ENCODE peak calls at places on chromosomes 12 and 14, in six cellular contexts. One of them, this sample, is unnamed.

GRCh38 chr14:63544641-63545234 is 1.6 kb upstream of the PPP2R5E start:
- DNase-seq in right lobe of liver: no peak
- DNase-seq in mesothelial cell of epicardium: no peak
- DNase-seq in B cell: no peak
- DNase-seq in upper lobe of left lung: no peak
- DNase-seq in thyroid gland: no peak
- DNase-seq in this sample: no peak

GRCh38 chr14:51859136-51859535 is 1.3 kb upstream of the GNG2 start:
- DNase-seq in B cell: no peak
- DNase-seq in mesothelial cell of epicardium: no peak
- DNase-seq in upper lobe of left lung: no peak
- DNase-seq in thyroid gland: no peak
- DNase-seq in right lobe of liver: no peak
- DNase-seq in this sample: no peak

GRCh38 chr12:28611501-28611900 is 421.2 kb downstream of the CCDC91 start:
- DNase-seq in thyroid gland: no peak
- DNase-seq in right lobe of liver: no peak
- DNase-seq in B cell: no peak
- DNase-seq in mesothelial cell of epicardium: no peak
- DNase-seq in upper lobe of left lung: no peak
- DNase-seq in this sample: no peak

GRCh38 chr14:104975481-104976197 is 2.5 kb downstream of the AHNAK2 start:
- DNase-seq in thyroid gland: no peak
- DNase-seq in right lobe of liver: peak
- DNase-seq in upper lobe of left lung: no peak
- DNase-seq in B cell: peak
- DNase-seq in mesothelial cell of epicardium: no peak
- DNase-seq in this sample: no peak

GRCh38 chr12:49233842-49234526 is 30.9 kb upstream of the TUBA1C start:
- DNase-seq in mesothelial cell of epicardium: no peak
- DNase-seq in thyroid gland: peak
- DNase-seq in right lobe of liver: peak
- DNase-seq in B cell: peak
- DNase-seq in upper lobe of left lung: peak
- DNase-seq in this sample: no peak

GRCh38 chr14:32038876-32039275 is 38.2 kb upstream of the ARHGAP5 start:
- DNase-seq in thyroid gland: no peak
- DNase-seq in right lobe of liver: no peak
- DNase-seq in mesothelial cell of epicardium: no peak
- DNase-seq in upper lobe of left lung: no peak
- DNase-seq in B cell: no peak
- DNase-seq in this sample: no peak

GRCh38 chr14:50954811-50955372 is 10.6 kb upstream of the PYGL start:
- DNase-seq in B cell: peak
- DNase-seq in upper lobe of left lung: no peak
- DNase-seq in thyroid gland: no peak
- DNase-seq in right lobe of liver: no peak
- DNase-seq in mesothelial cell of epicardium: no peak
- DNase-seq in this sample: no peak

GRCh38 chr12:5083955-5084849 is 40.5 kb downstream of the KCNA5 start:
- DNase-seq in mesothelial cell of epicardium: peak
- DNase-seq in right lobe of liver: no peak
- DNase-seq in upper lobe of left lung: no peak
- DNase-seq in thyroid gland: no peak
- DNase-seq in B cell: peak
- DNase-seq in this sample: no peak

GRCh38 chr14:22883191-22883976 is at the start of gene REM2:
- DNase-seq in thyroid gland: no peak
- DNase-seq in right lobe of liver: no peak
- DNase-seq in upper lobe of left lung: no peak
- DNase-seq in mesothelial cell of epicardium: no peak
- DNase-seq in B cell: no peak
- DNase-seq in this sample: no peak

GRCh38 chr14:56290195-56290594 is 172.0 kb downstream of the PELI2 start:
- DNase-seq in mesothelial cell of epicardium: no peak
- DNase-seq in right lobe of liver: no peak
- DNase-seq in thyroid gland: no peak
- DNase-seq in B cell: peak
- DNase-seq in upper lobe of left lung: no peak
- DNase-seq in this sample: no peak

GRCh38 chr14:56297449-56297848 is 179.2 kb downstream of the PELI2 start:
- DNase-seq in mesothelial cell of epicardium: no peak
- DNase-seq in thyroid gland: no peak
- DNase-seq in upper lobe of left lung: no peak
- DNase-seq in right lobe of liver: no peak
- DNase-seq in B cell: no peak
- DNase-seq in this sample: no peak

GRCh38 chr14:56293506-56293905 is 175.3 kb downstream of the PELI2 start:
- DNase-seq in upper lobe of left lung: no peak
- DNase-seq in thyroid gland: no peak
- DNase-seq in right lobe of liver: no peak
- DNase-seq in mesothelial cell of epicardium: no peak
- DNase-seq in B cell: no peak
- DNase-seq in this sample: no peak

GRCh38 chr14:56295743-56296142 is 177.5 kb downstream of the PELI2 start:
- DNase-seq in upper lobe of left lung: no peak
- DNase-seq in B cell: no peak
- DNase-seq in thyroid gland: no peak
- DNase-seq in right lobe of liver: no peak
- DNase-seq in mesothelial cell of epicardium: no peak
- DNase-seq in this sample: no peak

GRCh38 chr14:56294125-56294524 is 175.9 kb downstream of the PELI2 start:
- DNase-seq in mesothelial cell of epicardium: no peak
- DNase-seq in upper lobe of left lung: no peak
- DNase-seq in B cell: no peak
- DNase-seq in thyroid gland: no peak
- DNase-seq in right lobe of liver: no peak
- DNase-seq in this sample: no peak
- TF ChIP-seq CTCF in mesothelial cell of epicardium: no peak
- TF ChIP-seq CTCF in upper lobe of left lung: no peak
- TF ChIP-seq CTCF in B cell: no peak
- TF ChIP-seq CTCF in thyroid gland: no peak
- TF ChIP-seq CTCF in right lobe of liver: no peak
- TF ChIP-seq CTCF in this sample: no peak

GRCh38 chr12:57853864-57854556 is 7.5 kb upstream of the CTDSP2 start:
- DNase-seq in B cell: no peak
- DNase-seq in thyroid gland: no peak
- DNase-seq in mesothelial cell of epicardium: no peak
- DNase-seq in right lobe of liver: no peak
- DNase-seq in upper lobe of left lung: no peak
- DNase-seq in this sample: no peak

GRCh38 chr12:57850924-57851323 is 4.4 kb upstream of the CTDSP2 start:
- DNase-seq in B cell: peak
- DNase-seq in thyroid gland: no peak
- DNase-seq in right lobe of liver: no peak
- DNase-seq in mesothelial cell of epicardium: no peak
- DNase-seq in upper lobe of left lung: no peak
- DNase-seq in this sample: no peak

GRCh38 chr12:57852195-57852594 is 5.7 kb upstream of the CTDSP2 start:
- DNase-seq in right lobe of liver: no peak
- DNase-seq in thyroid gland: peak
- DNase-seq in upper lobe of left lung: no peak
- DNase-seq in mesothelial cell of epicardium: no peak
- DNase-seq in B cell: no peak
- DNase-seq in this sample: no peak

GRCh38 chr12:57851552-57852186 is 5.1 kb upstream of the CTDSP2 start:
- DNase-seq in upper lobe of left lung: no peak
- DNase-seq in mesothelial cell of epicardium: no peak
- DNase-seq in right lobe of liver: no peak
- DNase-seq in thyroid gland: no peak
- DNase-seq in B cell: no peak
- DNase-seq in this sample: no peak

GRCh38 chr12:57852620-57853509 is 6.3 kb upstream of the CTDSP2 start:
- DNase-seq in mesothelial cell of epicardium: no peak
- DNase-seq in B cell: no peak
- DNase-seq in upper lobe of left lung: peak
- DNase-seq in thyroid gland: peak
- DNase-seq in right lobe of liver: no peak
- DNase-seq in this sample: no peak
- TF ChIP-seq CTCF in mesothelial cell of epicardium: peak
- TF ChIP-seq CTCF in B cell: no peak
- TF ChIP-seq CTCF in upper lobe of left lung: no peak
- TF ChIP-seq CTCF in thyroid gland: no peak
- TF ChIP-seq CTCF in right lobe of liver: no peak
- TF ChIP-seq CTCF in this sample: no peak

GRCh38 chr12:132761911-132762583 is 415 bp upstream of the ANKLE2 start:
- DNase-seq in thyroid gland: peak
- DNase-seq in upper lobe of left lung: peak
- DNase-seq in mesothelial cell of epicardium: peak
- DNase-seq in B cell: peak
- DNase-seq in right lobe of liver: peak
- DNase-seq in this sample: peak
- TF ChIP-seq CTCF in thyroid gland: no peak
- TF ChIP-seq CTCF in upper lobe of left lung: peak
- TF ChIP-seq CTCF in mesothelial cell of epicardium: no peak
- TF ChIP-seq CTCF in B cell: peak
- TF ChIP-seq CTCF in right lobe of liver: peak
- TF ChIP-seq CTCF in this sample: peak

DNA sequence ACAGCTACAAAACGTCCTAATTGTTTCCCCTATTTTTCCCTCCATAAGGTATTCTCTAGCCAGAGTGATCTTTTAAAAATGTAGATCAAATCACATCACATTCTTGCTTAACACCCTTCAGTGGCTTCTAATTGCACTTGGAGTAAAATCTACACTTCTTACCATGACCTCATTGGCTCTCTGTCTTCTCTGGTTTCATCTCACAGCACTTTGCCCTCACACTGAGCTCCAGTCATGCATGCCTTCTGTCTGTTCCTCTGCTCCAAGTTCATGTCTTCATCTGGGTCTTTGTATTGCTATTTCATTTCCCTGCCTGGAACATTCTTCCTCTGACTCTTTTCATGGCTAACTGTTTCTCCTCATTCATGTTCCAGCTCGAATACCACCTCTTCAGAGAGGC is 220.4 kb upstream of the GARIN6 start:
- DNase-seq in right lobe of liver: no peak
- DNase-seq in B cell: no peak
- DNase-seq in mesothelial cell of epicardium: no peak
- DNase-seq in upper lobe of left lung: no peak
- DNase-seq in thyroid gland: no peak
- DNase-seq in this sample: no peak
- TF ChIP-seq CTCF in right lobe of liver: no peak
- TF ChIP-seq CTCF in B cell: no peak
- TF ChIP-seq CTCF in mesothelial cell of epicardium: no peak
- TF ChIP-seq CTCF in upper lobe of left lung: no peak
- TF ChIP-seq CTCF in thyroid gland: no peak
- TF ChIP-seq CTCF in this sample: no peak

GRCh38 chr12:110355080-110355479 is 48.4 kb downstream of the ANAPC7 start:
- DNase-seq in right lobe of liver: no peak
- DNase-seq in upper lobe of left lung: no peak
- DNase-seq in mesothelial cell of epicardium: no peak
- DNase-seq in B cell: peak
- DNase-seq in thyroid gland: peak
- DNase-seq in this sample: no peak
- TF ChIP-seq CTCF in right lobe of liver: peak
- TF ChIP-seq CTCF in upper lobe of left lung: no peak
- TF ChIP-seq CTCF in mesothelial cell of epicardium: peak
- TF ChIP-seq CTCF in B cell: peak
- TF ChIP-seq CTCF in thyroid gland: no peak
- TF ChIP-seq CTCF in this sample: peak

GRCh38 chr12:120457133-120457532 is 10.9 kb downstream of the GATC start:
- DNase-seq in B cell: no peak
- DNase-seq in right lobe of liver: no peak
- DNase-seq in upper lobe of left lung: no peak
- DNase-seq in thyroid gland: no peak
- DNase-seq in mesothelial cell of epicardium: no peak
- DNase-seq in this sample: no peak
- TF ChIP-seq CTCF in B cell: peak
- TF ChIP-seq CTCF in right lobe of liver: peak
- TF ChIP-seq CTCF in upper lobe of left lung: no peak
- TF ChIP-seq CTCF in thyroid gland: no peak
- TF ChIP-seq CTCF in mesothelial cell of epicardium: no peak
- TF ChIP-seq CTCF in this sample: peak

This sample was measured in CD4-positive, alpha-beta T cell.